ENCODE peak calls at places on chromosomes 7 and 10, in four cellular contexts. N is tibial artery, H is stomach, X is kidney epithelial cell. R is an unnamed sample.

GRCh38 chr7:102473271-102473991 is 5.3 kb downstream of the POLR2J start:
- DNase-seq in N (peak), H (no peak), X (no peak), R (no peak)

GRCh38 chr10:28089467-28089866 is 90.6 kb upstream of the ODAD2 start:
- DNase-seq in N (no peak), H (no peak), X (peak), R (no peak)

GRCh38 chr7:80809545-80809944 is 109.3 kb downstream of the SEMA3C start:
- DNase-seq in N (no peak), H (no peak), X (no peak), R (no peak)

GRCh38 chr7:76424413-76425111 is at the start of gene ZP3:
- DNase-seq in N (no peak), H (no peak), X (no peak), R (no peak)

GRCh38 chr10:23351914-23352313 is 7.3 kb upstream of the C10orf67 start:
- DNase-seq in N (no peak), H (no peak), X (no peak), R (no peak)

GRCh38 chr7:151896486-151896885 is 19.6 kb upstream of the PRKAG2 start:
- DNase-seq in N (peak), H (no peak), X (no peak), R (no peak)

GRCh38 chr10:44978213-44978569 is 418 bp downstream of the DEPP1 start:
- DNase-seq in N (peak), H (no peak), X (no peak), R (no peak)

GRCh38 chr7:34759477-34760125 is 101.6 kb downstream of the NPSR1 start:
- DNase-seq in N (no peak), H (no peak), X (no peak), R (no peak)

GRCh38 chr7:36690514-36691187 is 33.6 kb downstream of the AOAH start:
- DNase-seq in N (no peak), H (no peak), X (no peak), R (no peak)

GRCh38 chr10:98253499-98253898 is 14.5 kb downstream of the LOXL4 start:
- DNase-seq in N (no peak), H (no peak), X (no peak), R (no peak)

GRCh38 chr7:132254455-132254854 is 321.8 kb downstream of the PLXNA4 start:
- DNase-seq in N (no peak), H (no peak), X (no peak), R (no peak)

GRCh38 chr10:74855027-74855426 is 28.6 kb downstream of the KAT6B start:
- DNase-seq in N (no peak), H (peak), X (no peak), R (no peak)

GRCh38 chr7:20229652-20230500 is 12.7 kb upstream of the MACC1 start:
- DNase-seq in N (no peak), H (no peak), X (peak), R (no peak)

GRCh38 chr7:88835147-88835728 is 39.7 kb upstream of the TEX47 start:
- DNase-seq in N (no peak), H (no peak), X (peak), R (no peak)

GRCh38 chr10:116263870-116264269 is 9.1 kb downstream of the GFRA1 start:
- DNase-seq in N (no peak), H (no peak), X (no peak), R (no peak)

GRCh38 chr10:52420656-52421055 is 106.6 kb downstream of the DKK1 start:
- DNase-seq in N (no peak), H (no peak), X (no peak), R (no peak)

GRCh38 chr10:62112325-62112724 is 156.3 kb downstream of the RTKN2 start:
- DNase-seq in N (no peak), H (no peak), X (no peak), R (no peak)

GRCh38 chr10:7318836-7319235 is 92.0 kb downstream of the SFMBT2 start:
- DNase-seq in N (no peak), H (no peak), X (no peak), R (no peak)

GRCh38 chr10:100826983-100827818 is 81.8 kb downstream of the PAX2 start:
- DNase-seq in N (no peak), H (peak), X (no peak), R (peak)
- TF ChIP-seq CTCF in N (no peak), H (no peak), X (peak), R (no peak)

DNA sequence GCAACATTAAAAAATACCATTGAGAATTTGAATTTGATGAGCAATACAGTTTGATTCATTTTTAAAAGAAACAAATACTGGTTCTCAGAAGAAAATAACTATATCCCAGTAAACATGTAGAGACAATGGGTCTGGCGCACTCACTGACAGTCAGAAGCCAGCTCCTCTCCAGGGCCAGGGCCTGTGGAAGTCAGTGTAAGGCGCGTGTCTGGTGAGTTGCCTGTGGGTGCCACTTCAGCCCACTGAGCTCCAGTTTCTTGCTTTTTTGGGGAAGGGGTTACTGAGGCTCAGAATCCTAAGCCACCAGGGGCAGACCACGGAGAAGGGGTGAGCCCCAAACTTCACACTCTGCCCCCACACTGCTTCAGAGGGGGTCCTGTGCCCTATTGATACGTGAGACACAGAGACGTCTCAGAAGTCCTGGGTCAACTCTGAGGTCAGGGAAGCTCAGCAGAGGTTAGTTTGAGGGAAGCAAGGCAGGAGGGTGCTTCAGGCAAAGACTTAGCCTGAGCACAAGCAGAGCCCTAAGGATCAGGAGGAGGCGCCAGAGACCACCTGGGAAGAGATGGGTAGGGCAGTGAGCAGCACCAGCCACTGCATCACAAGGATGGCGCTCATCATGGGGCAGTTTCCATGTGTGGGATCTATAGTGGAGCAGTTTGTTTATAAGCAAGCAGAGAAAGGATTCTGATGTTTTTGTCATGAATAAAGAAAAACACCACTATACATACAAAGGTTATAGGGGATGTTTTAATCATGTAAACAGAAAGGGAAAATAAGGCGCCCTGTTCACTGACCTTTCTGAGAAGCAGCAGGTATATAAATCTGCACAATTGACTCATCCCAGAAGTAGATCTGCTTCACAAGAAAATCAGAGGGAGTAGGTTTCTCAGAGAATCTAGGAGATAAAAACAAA is 95.7 kb downstream of the PKD1L1 start:
- DNase-seq in N (no peak), H (no peak), X (no peak), R (no peak)
- TF ChIP-seq CTCF in N (no peak), H (no peak), X (peak), R (no peak)

GRCh38 chr7:38369816-38370493 is 96.5 kb upstream of the TARP start:
- DNase-seq in N (peak), H (peak), X (peak), R (peak)
- TF ChIP-seq CTCF in N (peak), H (no peak), X (peak), R (peak)

DNA sequence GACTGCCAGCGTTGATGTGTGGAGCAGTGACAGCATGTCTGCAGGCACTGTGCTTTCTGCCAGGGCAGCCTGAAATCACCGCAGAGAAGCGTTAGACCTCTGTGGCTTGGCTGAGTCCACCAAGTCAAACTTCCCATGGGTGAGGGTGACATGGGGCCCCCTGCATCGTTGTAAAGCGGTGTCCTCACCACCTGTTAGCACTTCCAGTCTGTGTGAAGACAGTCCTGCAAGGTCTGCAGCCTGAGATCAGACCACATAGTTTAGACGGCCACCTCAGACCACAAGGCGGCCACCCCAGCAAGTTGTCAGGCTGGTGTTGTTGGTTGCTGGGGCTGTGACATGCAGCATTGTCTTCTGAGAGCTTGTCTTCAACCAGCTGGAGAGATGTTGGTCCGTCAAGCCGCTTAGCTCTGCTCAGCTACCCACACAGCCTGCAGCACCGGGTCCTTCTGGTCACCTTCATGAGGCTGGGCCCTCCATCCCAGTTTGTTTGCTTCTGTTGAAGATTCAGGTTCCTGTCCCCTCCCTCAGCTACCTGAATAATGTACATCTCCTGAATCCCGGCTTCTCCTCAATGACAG is 44.1 kb upstream of the TARP start:
- DNase-seq in N (no peak), H (no peak), X (no peak), R (no peak)
- TF ChIP-seq CTCF in N (no peak), H (no peak), X (no peak), R (no peak)

R was measured in activated B cell treated with CpG ODN at 0.5 μM for 24 hours.